ENCODE peak calls at places on chromosome 13, in eight cellular contexts. K, A, Q, G, U, E, R and V are unnamed samples.

GRCh38 chr13:91347996-91348905 is 764 bp downstream of the MIR17HG start:
- DNase-seq in K (peak; percentile 68), A (no peak), E (peak; percentile 78), Q (no peak), R (peak; percentile 68), G (peak; percentile 56), U (peak; percentile 73), V (no peak)

GRCh38 chr13:99922631-99923404 is 48.7 kb downstream of the ZIC5 start:
- DNase-seq in K (no peak), Q (no peak), R (no peak), U (no peak), A (no peak), G (no peak), E (no peak), V (peak; percentile 81)

GRCh38 chr13:47865883-47866282 is 135.2 kb downstream of the SUCLA2 start:
- DNase-seq in Q (no peak), G (no peak), U (no peak), E (no peak), R (no peak), A (no peak), K (no peak), V (no peak)

GRCh38 chr13:100454876-100455275 is 133.7 kb downstream of the GGACT start:
- DNase-seq in K (no peak), R (no peak), E (no peak), G (no peak), A (no peak), U (no peak), Q (no peak), V (no peak)

GRCh38 chr13:41587490-41587889 is 130.1 kb downstream of the RGCC start:
- DNase-seq in G (peak; percentile 6), U (no peak), K (no peak), R (no peak), Q (no peak), E (no peak), A (no peak), V (no peak)

GRCh38 chr13:55661505-55661904 is 1479.2 kb upstream of the PRR20A start:
- DNase-seq in U (no peak), R (no peak), K (no peak), G (no peak), A (no peak), E (no peak), Q (no peak), V (no peak)

GRCh38 chr13:94020833-94021232 is 458.6 kb downstream of the DCT start:
- DNase-seq in R (no peak), G (no peak), U (no peak), K (peak; percentile 15), E (no peak), Q (no peak), A (no peak), V (no peak)

GRCh38 chr13:99356216-99357089 is 49.3 kb upstream of the GPR183 start:
- DNase-seq in K (peak; percentile 65), R (peak; percentile 64), E (no peak), G (peak; percentile 63), A (peak; percentile 66), Q (no peak), U (peak; percentile 75), V (no peak)

GRCh38 chr13:113926301-113926761 is 47.5 kb downstream of the C13orf46 start:
- DNase-seq in U (no peak), E (no peak), G (no peak), R (peak; percentile 29), A (no peak), K (peak; percentile 76), Q (no peak), V (no peak)

GRCh38 chr13:99987180-99988047 is 5.8 kb downstream of the ZIC2 start:
- DNase-seq in Q (no peak), G (no peak), A (no peak), E (no peak), K (no peak), U (no peak), R (no peak), V (peak; percentile 58)

GRCh38 chr13:95745752-95746151 is 68.8 kb downstream of the DNAJC3 start:
- DNase-seq in A (no peak), G (no peak), K (no peak), E (no peak), R (no peak), Q (no peak), U (no peak), V (no peak)

GRCh38 chr13:45615501-45616101 is at the start of gene ERICH6B:
- DNase-seq in E (no peak), U (peak; percentile 15), R (peak; percentile 68), K (peak; percentile 24), Q (no peak), A (no peak), G (no peak), V (peak; percentile 72)

GRCh38 chr13:33017410-33017929 is 1.2 kb downstream of the KL start:
- DNase-seq in K (no peak), A (no peak), E (no peak), G (no peak), R (no peak), Q (no peak), U (peak; percentile 75), V (no peak)

GRCh38 chr13:42547615-42548014 is 26.3 kb upstream of the TNFSF11 start:
- DNase-seq in E (no peak), Q (no peak), A (no peak), R (no peak), U (no peak), K (no peak), G (no peak), V (no peak)

GRCh38 chr13:70432276-70432805 is 324.1 kb upstream of the KLHL1 start:
- DNase-seq in R (no peak), K (no peak), Q (no peak), E (no peak), U (no peak), A (no peak), G (no peak), V (no peak)

GRCh38 chr13:99176309-99177276 is 24.1 kb upstream of the UBAC2 start:
- DNase-seq in E (peak; percentile 59), U (peak; percentile 78), K (peak; percentile 78), A (peak; percentile 58), Q (no peak), R (peak; percentile 75), G (peak; percentile 55), V (peak; percentile 82)

GRCh38 chr13:29583073-29583785 is 12.3 kb downstream of the SLC7A1 start:
- DNase-seq in A (no peak), Q (no peak), R (no peak), G (no peak), K (peak; percentile 66), U (no peak), E (no peak), V (no peak)

GRCh38 chr13:93002071-93002470 is 224.5 kb upstream of the GPC6 start:
- DNase-seq in A (no peak), U (no peak), R (no peak), K (no peak), Q (no peak), E (no peak), G (no peak), V (no peak)

GRCh38 chr13:42990991-42991891 is 800 bp downstream of the EPSTI1 start:
- DNase-seq in A (no peak), Q (no peak), R (no peak), E (no peak), U (no peak), G (no peak), K (no peak), V (no peak)

GRCh38 chr13:22821589-22821988 is 359.2 kb upstream of the SGCG start:
- DNase-seq in K (no peak), G (no peak), E (no peak), U (no peak), A (no peak), Q (no peak), R (no peak), V (no peak)

GRCh38 chr13:104779311-104779710 is 1713.1 kb upstream of the SLC10A2 start:
- DNase-seq in A (no peak), E (no peak), R (no peak), Q (no peak), K (peak; percentile 5), G (no peak), U (no peak), V (no peak)

GRCh38 chr13:28117689-28118377 is 17.5 kb upstream of the FLT3 start:
- DNase-seq in U (no peak), K (no peak), A (no peak), E (no peak), R (peak; percentile 64), G (no peak), Q (no peak), V (no peak)

GRCh38 chr13:21539687-21540086 is 64.3 kb downstream of the MICU2 start:
- DNase-seq in R (no peak), A (no peak), Q (no peak), E (no peak), G (no peak), U (no peak), K (no peak), V (no peak)

GRCh38 chr13:99150575-99151370 is 49.9 kb upstream of the UBAC2 start:
- DNase-seq in E (no peak), U (no peak), Q (no peak), A (no peak), K (peak; percentile 78), G (no peak), R (no peak), V (no peak)

GRCh38 chr13:25046274-25046984 is 49.5 kb upstream of the PABPC3 start:
- DNase-seq in Q (no peak), G (no peak), E (no peak), K (no peak), A (no peak), U (no peak), R (no peak), V (no peak)